ENCODE peak calls at places on chromosomes 3 and 15, in nine cellular contexts. W is cardiac muscle cell; O is right lobe of liver; Y is endodermal cell; D is fibroblast of lung; K is kidney; F is CD8-positive, alpha-beta memory T cell; M is Panc1; N is CD4-positive, CD25-positive, alpha-beta regulatory T cell. B is an unnamed sample.
A peak's percentile ranks its signal among the peaks of the same experiment; 100 is the strongest.

GRCh38 chr3:185399629-185400339 is 36.8 kb downstream of the MAP3K13 start:
- DNase-seq in W (no peak), O (no peak), Y (no peak), D (no peak), K (no peak), F (no peak), M (no peak), N (no peak), B (no peak)

GRCh38 chr3:65992106-65992505 is 46.6 kb downstream of the MAGI1 start:
- DNase-seq in W (peak; percentile 61), O (no peak), Y (no peak), D (no peak), K (no peak), F (no peak), M (no peak), N (no peak), B (no peak)

GRCh38 chr3:185199671-185200070 is 46.8 kb upstream of the C3orf70 start:
- DNase-seq in W (no peak), O (no peak), Y (no peak), D (no peak), K (no peak), F (no peak), M (no peak), N (no peak), B (no peak)

GRCh38 chr15:33314115-33314514 is 3.3 kb downstream of the RYR3 start:
- DNase-seq in W (no peak), O (no peak), Y (no peak), D (no peak), K (no peak), F (no peak), M (no peak), N (no peak), B (no peak)

GRCh38 chr3:184645304-184645703 is 66.6 kb downstream of the MAGEF1 start:
- DNase-seq in W (peak; percentile 57), O (peak; percentile 62), Y (peak; percentile 71), D (peak; percentile 11), K (no peak), F (no peak), M (no peak), N (no peak), B (no peak)

GRCh38 chr3:144687862-144688261 is 716.2 kb downstream of the DIPK2A start:
- DNase-seq in W (peak; percentile 18), O (no peak), Y (peak; percentile 56), D (no peak), K (no peak), F (no peak), M (no peak), N (no peak), B (no peak)

GRCh38 chr3:96012941-96013340 is 801.5 kb upstream of the EPHA6 start:
- DNase-seq in W (no peak), O (no peak), Y (no peak), D (no peak), K (no peak), F (no peak), M (no peak), N (no peak), B (no peak)

GRCh38 chr15:38073278-38073930 is 139.0 kb downstream of the TMCO5A start:
- DNase-seq in W (peak; percentile 38), O (peak; percentile 72), Y (peak; percentile 58), D (peak; percentile 60), K (no peak), F (no peak), M (no peak), N (no peak), B (no peak)

GRCh38 chr3:25594007-25594502 is 70.7 kb downstream of the TOP2B start:
- DNase-seq in W (peak; percentile 88), O (no peak), Y (peak; percentile 58), D (peak; percentile 92), K (peak; percentile 65), F (peak; percentile 15), M (no peak), N (peak; percentile 57), B (no peak)

GRCh38 chr3:179760944-179761343 is 108.1 kb downstream of the USP13 start:
- DNase-seq in W (peak; percentile 84), O (no peak), Y (no peak), D (peak; percentile 74), K (no peak), F (no peak), M (no peak), N (no peak), B (no peak)

GRCh38 chr3:77889616-77890015 is 849.7 kb downstream of the ROBO2 start:
- DNase-seq in W (no peak), O (no peak), Y (no peak), D (no peak), K (no peak), F (no peak), M (no peak), N (no peak), B (no peak)

GRCh38 chr3:40317061-40317676 is 7.7 kb downstream of the EIF1B start:
- DNase-seq in W (peak; percentile 81), O (no peak), Y (peak; percentile 63), D (peak; percentile 81), K (no peak), F (peak; percentile 60), M (peak; percentile 39), N (peak; percentile 79), B (no peak)

GRCh38 chr3:142275856-142276255 is 50.5 kb upstream of the GK5 start:
- DNase-seq in W (peak; percentile 96), O (no peak), Y (no peak), D (peak; percentile 93), K (no peak), F (no peak), M (no peak), N (no peak), B (no peak)

GRCh38 chr3:118945834-118946233 is 88.8 kb downstream of the IGSF11 start:
- DNase-seq in W (no peak), O (no peak), Y (no peak), D (no peak), K (no peak), F (no peak), M (no peak), N (no peak), B (no peak)

GRCh38 chr3:98903099-98903498 is 1.6 kb upstream of the DCBLD2 start:
- DNase-seq in W (no peak), O (no peak), Y (no peak), D (no peak), K (no peak), F (no peak), M (no peak), N (no peak), B (no peak)

GRCh38 chr15:34709866-34710265 is 44.9 kb downstream of the GJD2 start:
- DNase-seq in W (no peak), O (no peak), Y (no peak), D (peak; percentile 12), K (no peak), F (no peak), M (no peak), N (no peak), B (no peak)
- H3K4me1 ChIP-seq in W (peaks cover 11% of the 10 kb centered on the region), O (no peaks in the 10 kb centered on the region), Y (no peaks in the 10 kb centered on the region), D (no peaks in the 10 kb centered on the region), K (no peaks in the 10 kb centered on the region), F (no peaks in the 10 kb centered on the region), M (no peaks in the 10 kb centered on the region), N (no peaks in the 10 kb centered on the region), B (no peaks in the 10 kb centered on the region)

GRCh38 chr15:74122403-74123130 is 7.8 kb upstream of the ISLR2 start:
- DNase-seq in W (no peak), O (no peak), Y (no peak), D (no peak), K (no peak), F (no peak), M (no peak), N (no peak), B (peak; percentile 64)
- H3K27ac ChIP-seq in W (no peak overlapping the region), O (no peak overlapping the region), Y (no peak overlapping the region), D (no peak overlapping the region), K (no peak overlapping the region), F (no peak overlapping the region), M (no peak overlapping the region), N (no peak overlapping the region), B (no peak overlapping the region)

GRCh38 chr3:46984591-46985459 is 5.4 kb downstream of the NBEAL2 start:
- DNase-seq in W (no peak), O (peak; percentile 19), Y (no peak), D (no peak), K (peak; percentile 62), F (no peak), M (no peak), N (no peak), B (peak; percentile 71)

GRCh38 chr3:46978985-46979944 is at the start of gene NBEAL2:
- DNase-seq in W (peak; percentile 93), O (peak; percentile 99), Y (peak; percentile 98), D (peak; percentile 88), K (peak; percentile 99), F (peak; percentile 93), M (peak; percentile 33), N (peak; percentile 98), B (peak; percentile 100)

GRCh38 chr3:46979958-46980497 is 562 bp downstream of the NBEAL2 start:
- DNase-seq in W (no peak), O (peak; percentile 68), Y (peak; percentile 61), D (no peak), K (peak; percentile 86), F (no peak), M (no peak), N (no peak), B (peak; percentile 92)

GRCh38 chr3:46982581-46982980 is 3.1 kb downstream of the NBEAL2 start:
- DNase-seq in W (no peak), O (peak; percentile 34), Y (no peak), D (no peak), K (peak; percentile 35), F (no peak), M (no peak), N (no peak), B (peak; percentile 71)

GRCh38 chr3:46981932-46982471 is 2.5 kb downstream of the NBEAL2 start:
- DNase-seq in W (no peak), O (peak; percentile 63), Y (peak; percentile 83), D (no peak), K (peak; percentile 84), F (no peak), M (no peak), N (no peak), B (peak; percentile 90)
- H3K4me3 ChIP-seq in W (no peak overlapping the region), O (no peak overlapping the region), Y (no peak overlapping the region), D (no peak overlapping the region), K (no peak overlapping the region), F (no peak overlapping the region), M (no peak overlapping the region), N (peak overlapping the region; percentile 67), B (peak overlapping the region; percentile 54)

GRCh38 chr3:56860351-56860750 is 58.6 kb upstream of the ARHGEF3 start:
- DNase-seq in W (no peak), O (no peak), Y (no peak), D (no peak), K (no peak), F (no peak), M (no peak), N (no peak), B (no peak)

GRCh38 chr3:56864090-56864489 is 62.3 kb upstream of the ARHGEF3 start:
- DNase-seq in W (no peak), O (no peak), Y (no peak), D (no peak), K (no peak), F (no peak), M (no peak), N (peak; percentile 18), B (no peak)

GRCh38 chr3:56860948-56861347 is 59.2 kb upstream of the ARHGEF3 start:
- DNase-seq in W (no peak), O (no peak), Y (no peak), D (no peak), K (no peak), F (no peak), M (no peak), N (no peak), B (no peak)

GRCh38 chr3:56861511-56861910 is 59.8 kb upstream of the ARHGEF3 start:
- DNase-seq in W (no peak), O (no peak), Y (no peak), D (no peak), K (no peak), F (no peak), M (no peak), N (no peak), B (no peak)

GRCh38 chr3:56862352-56863062 is 60.8 kb upstream of the ARHGEF3 start:
- DNase-seq in W (peak; percentile 89), O (no peak), Y (no peak), D (peak; percentile 74), K (no peak), F (no peak), M (no peak), N (peak; percentile 27), B (no peak)
- H3K4me1 ChIP-seq in W (peaks cover 9% of the 10 kb centered on the region), O (no peaks in the 10 kb centered on the region), Y (peaks cover 15% of the 10 kb centered on the region), D (no peaks in the 10 kb centered on the region), K (no peaks in the 10 kb centered on the region), F (peaks cover 32% of the 10 kb centered on the region), M (peaks cover 16% of the 10 kb centered on the region), N (peaks cover 29% of the 10 kb centered on the region), B (peaks cover 20% of the 10 kb centered on the region)

B was measured in spleen.